ENCODE peak calls at places on chromosomes 1 and 21, in four cellular contexts. Y, H, K and I are unnamed samples.

GRCh38 chr1:17925838-17926237 is 170.7 kb downstream of the ACTL8 start:
- DNase-seq in H (no peak), K (no peak), Y (no peak), I (no peak)

GRCh38 chr1:228006034-228006792 is 585 bp upstream of the WNT3A start:
- DNase-seq in H (no peak), Y (peak), K (no peak), I (peak)

GRCh38 chr1:57599233-57599994 is 175.6 kb upstream of the DAB1 start:
- DNase-seq in Y (peak), H (no peak), K (no peak), I (no peak)

GRCh38 chr1:201626629-201627275 is 87.8 kb downstream of the NAV1 start:
- DNase-seq in H (no peak), Y (no peak), K (no peak), I (no peak)

GRCh38 chr1:226870323-226871046 is at the start of gene PSEN2:
- DNase-seq in K (peak), Y (peak), H (peak), I (peak)

GRCh38 chr1:212269306-212269705 is 15.9 kb upstream of the PPP2R5A start:
- DNase-seq in K (no peak), Y (no peak), H (no peak), I (no peak)

GRCh38 chr1:9238550-9238949 is 4.0 kb downstream of the H6PD start:
- DNase-seq in H (no peak), K (no peak), Y (no peak), I (no peak)

GRCh38 chr1:229283183-229283611 is 12.3 kb downstream of the RAB4A start:
- DNase-seq in Y (no peak), K (no peak), H (no peak), I (no peak)

GRCh38 chr1:117067528-117068370 is 7.6 kb downstream of the TTF2 start:
- DNase-seq in K (peak), H (peak), Y (peak), I (peak)

GRCh38 chr21:32705901-32706300 is 21.9 kb downstream of the SYNJ1 start:
- DNase-seq in Y (no peak), H (no peak), K (no peak), I (no peak)

GRCh38 chr1:43388613-43389012 is 987 bp downstream of the MED8 start:
- DNase-seq in Y (no peak), H (no peak), K (no peak), I (no peak)

GRCh38 chr1:95926331-95926730 is 692.3 kb downstream of the RWDD3 start:
- DNase-seq in Y (no peak), H (no peak), K (no peak), I (no peak)

GRCh38 chr1:204923209-204923608 is 52.5 kb downstream of the NFASC start:
- DNase-seq in Y (peak), H (no peak), K (no peak), I (no peak)

DNA sequence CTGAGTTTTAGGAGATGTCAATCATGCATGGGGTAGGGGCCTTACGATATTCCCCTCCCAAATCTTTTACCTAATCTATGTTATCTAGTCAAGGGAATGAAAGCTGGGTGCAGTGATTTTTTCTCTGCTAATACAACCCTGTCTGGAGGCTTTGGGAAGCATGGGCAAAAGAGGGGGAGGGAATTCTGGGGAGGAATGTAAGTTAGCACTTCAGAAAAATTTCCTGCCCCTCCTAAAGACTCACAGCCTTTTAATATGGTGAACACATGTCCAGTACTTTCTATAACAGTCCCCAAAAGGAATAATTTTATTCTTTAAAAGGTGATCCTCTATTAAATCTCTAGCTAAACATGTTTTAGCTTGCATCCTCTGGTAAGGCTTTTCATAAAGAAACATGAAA is 25.6 kb upstream of the PRELP start:
- DNase-seq in Y (no peak), H (no peak), K (no peak), I (no peak)
- TF ChIP-seq ELF4 in Y (no peak), H (no peak), K (no peak), I (no peak)

GRCh38 chr1:115098979-115099692 is 9.8 kb upstream of the TSPAN2 start:
- DNase-seq in Y (no peak), K (no peak), H (no peak), I (peak)
- TF ChIP-seq ELF4 in Y (no peak), K (no peak), H (no peak), I (no peak)

GRCh38 chr1:13728104-13728503 is 28.1 kb downstream of the PRDM2 start:
- DNase-seq in H (no peak), K (no peak), Y (no peak), I (no peak)

GRCh38 chr1:13723810-13724209 is 23.8 kb downstream of the PRDM2 start:
- DNase-seq in H (no peak), Y (no peak), K (no peak), I (no peak)

GRCh38 chr1:13730751-13731482 is 30.9 kb downstream of the PRDM2 start:
- DNase-seq in Y (no peak), K (no peak), H (peak), I (no peak)

GRCh38 chr1:13730301-13730700 is 30.3 kb downstream of the PRDM2 start:
- DNase-seq in H (no peak), Y (no peak), K (no peak), I (no peak)

GRCh38 chr1:13725714-13726175 is 25.8 kb downstream of the PRDM2 start:
- DNase-seq in K (peak), H (no peak), Y (peak), I (peak)
- TF ChIP-seq ELF4 in K (no peak), H (no peak), Y (no peak), I (no peak)

DNA sequence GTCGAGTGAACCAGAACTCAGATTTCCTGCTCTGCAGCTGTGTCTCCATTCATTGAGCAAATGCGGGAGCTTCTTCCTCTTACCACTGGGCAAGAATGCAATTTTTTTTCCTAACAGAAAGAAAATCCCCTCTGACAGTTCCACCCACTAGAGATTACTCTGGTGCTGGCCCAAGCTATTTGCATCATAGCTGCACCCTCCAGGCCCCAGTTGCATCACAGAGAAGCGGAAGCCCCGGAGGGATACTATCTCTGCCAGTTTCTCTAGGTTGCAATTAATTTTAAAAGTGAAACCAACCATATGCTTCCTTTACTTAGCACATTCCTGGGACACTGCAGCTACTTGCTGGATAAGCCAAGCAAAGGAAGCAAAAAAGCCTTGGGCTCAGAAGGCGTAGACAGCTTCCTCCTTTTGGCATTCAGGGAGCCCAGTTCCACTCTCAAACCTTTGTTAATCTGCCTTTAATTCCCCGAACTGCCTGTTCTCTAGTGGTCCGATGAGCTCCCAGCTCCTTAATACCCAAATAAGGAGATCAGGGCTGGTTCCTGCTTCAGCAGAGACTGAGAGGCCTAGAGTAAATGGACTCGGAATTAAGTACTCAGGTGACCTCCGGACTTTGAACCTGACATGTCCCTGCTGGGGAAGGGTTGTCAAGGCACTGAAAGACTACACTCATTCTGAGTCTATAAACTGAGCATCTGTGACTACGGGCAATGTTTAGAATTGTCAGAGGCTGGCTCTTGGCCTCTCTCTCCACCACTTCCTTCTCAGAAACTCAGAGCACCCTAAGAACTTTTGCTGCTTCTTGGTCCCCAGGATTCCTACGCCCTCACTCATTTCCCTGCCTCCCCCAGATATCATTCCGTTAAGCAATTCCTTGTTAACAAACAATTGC is 72.5 kb upstream of the TNFSF18 start:
- DNase-seq in Y (peak), K (peak), H (no peak), I (no peak)
- TF ChIP-seq ELF4 in Y (no peak), K (no peak), H (no peak), I (no peak)

GRCh38 chr1:14338509-14338908 is 260.0 kb upstream of the KAZN start:
- DNase-seq in K (no peak), Y (no peak), H (no peak), I (no peak)
- TF ChIP-seq ELF4 in K (no peak), Y (no peak), H (no peak), I (no peak)

GRCh38 chr1:22344851-22345560 is 106.6 kb upstream of the ZBTB40 start:
- DNase-seq in Y (no peak), H (no peak), K (no peak), I (no peak)

GRCh38 chr1:22349302-22350043 is 102.2 kb upstream of the ZBTB40 start:
- DNase-seq in Y (no peak), H (no peak), K (no peak), I (no peak)

GRCh38 chr1:22350171-22350961 is 101.3 kb upstream of the ZBTB40 start:
- DNase-seq in H (no peak), K (no peak), Y (peak), I (peak)

GRCh38 chr1:22350987-22351756 is 100.5 kb upstream of the ZBTB40 start:
- DNase-seq in H (no peak), Y (no peak), K (no peak), I (no peak)

GRCh38 chr1:22347854-22348760 is 103.5 kb upstream of the ZBTB40 start:
- DNase-seq in H (no peak), Y (no peak), K (peak), I (no peak)
- TF ChIP-seq ELF4 in H (no peak), Y (no peak), K (no peak), I (no peak)

GRCh38 chr1:161199506-161200119 is 759 bp upstream of the ADAMTS4 start:
- DNase-seq in Y (no peak), K (no peak), H (no peak), I (no peak)

GRCh38 chr1:161198877-161199431 is at the start of gene ADAMTS4:
- DNase-seq in Y (peak), K (no peak), H (no peak), I (no peak)

GRCh38 chr1:161196521-161197451 is 2.1 kb downstream of the ADAMTS4 start:
- DNase-seq in Y (no peak), H (no peak), K (no peak), I (no peak)

GRCh38 chr1:161197560-161198205 is 1.2 kb downstream of the ADAMTS4 start:
- DNase-seq in H (no peak), K (no peak), Y (no peak), I (no peak)

GRCh38 chr1:161198206-161198876 is 513 bp downstream of the ADAMTS4 start:
- DNase-seq in Y (peak), H (no peak), K (peak), I (peak)
- TF ChIP-seq ELF4 in Y (no peak), H (no peak), K (no peak), I (no peak)

DNA sequence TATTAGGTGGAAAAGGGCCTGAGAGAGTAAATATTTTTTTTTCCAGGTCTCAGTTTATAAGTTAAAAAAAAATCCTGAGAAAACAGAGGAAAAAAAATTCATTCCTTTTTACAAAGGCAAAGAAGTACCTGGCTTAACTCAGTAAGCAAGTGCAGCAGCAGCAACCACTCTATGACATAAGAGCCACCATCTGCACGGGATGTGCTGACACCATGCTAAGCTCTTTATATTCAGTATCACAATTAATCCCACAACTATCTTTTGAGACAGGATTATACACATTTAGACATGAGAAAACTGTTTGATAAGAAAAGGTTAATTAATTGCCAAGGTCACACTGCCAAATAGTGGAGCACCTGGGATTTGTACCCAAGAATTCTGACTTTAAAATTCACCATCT is 13.4 kb upstream of the DPT start:
- DNase-seq in H (no peak), Y (no peak), K (no peak), I (no peak)
- TF ChIP-seq ELF4 in H (no peak), Y (no peak), K (no peak), I (no peak)

GRCh38 chr1:74715806-74716205 is 17.0 kb downstream of the CRYZ start:
- DNase-seq in K (no peak), H (no peak), Y (no peak), I (no peak)

GRCh38 chr1:74714429-74715362 is 18.2 kb downstream of the CRYZ start:
- DNase-seq in K (no peak), Y (no peak), H (no peak), I (no peak)

GRCh38 chr1:74717626-74718025 is 15.2 kb downstream of the CRYZ start:
- DNase-seq in Y (no peak), H (no peak), K (no peak), I (no peak)

GRCh38 chr1:74713849-74714248 is 19.0 kb downstream of the CRYZ start:
- DNase-seq in H (no peak), Y (no peak), K (no peak), I (no peak)

GRCh38 chr1:74716822-74717221 is 16.0 kb downstream of the CRYZ start:
- DNase-seq in H (no peak), Y (no peak), K (no peak), I (no peak)
- TF ChIP-seq ELF4 in H (no peak), Y (no peak), K (no peak), I (no peak)